ENCODE peak calls at places on chromosome 1, in nine cellular contexts. Y is esophagus muscularis mucosa, V is transverse colon, T is GM12878, E is HCT116, P is GM12892, G is right lobe of liver, W is heart left ventricle, Z is gastrocnemius medialis. M is an unnamed sample.

GRCh38 chr1:31376374-31377134 is 3.7 kb upstream of the FABP3 start:
- DNase-seq in Y (no peak), V (no peak), T (no peak), E (no peak), P (no peak), G (no peak), W (no peak), Z (peak; percentile 10), M (peak; percentile 37)

GRCh38 chr1:198359024-198359653 is 181.3 kb downstream of the ATP6V1G3 start:
- DNase-seq in Y (no peak), V (no peak), T (no peak), E (peak; percentile 27), P (no peak), G (no peak), W (no peak), Z (no peak), M (peak; percentile 37)

GRCh38 chr1:170704256-170704655 is 40.3 kb downstream of the PRRX1 start:
- DNase-seq in Y (no peak), V (no peak), T (no peak), E (no peak), P (no peak), G (no peak), W (no peak), Z (no peak), M (no peak)

GRCh38 chr1:99180915-99181314 is 83.4 kb upstream of the PLPPR4 start:
- DNase-seq in Y (no peak), V (no peak), T (no peak), E (no peak), P (no peak), G (no peak), W (no peak), Z (no peak), M (no peak)

GRCh38 chr1:202671388-202671787 is 38.9 kb downstream of the SYT2 start:
- DNase-seq in Y (no peak), V (peak; percentile 39), T (no peak), E (no peak), P (no peak), G (peak; percentile 53), W (no peak), Z (no peak), M (no peak)

GRCh38 chr1:86998280-86998679 is 83.8 kb downstream of the HS2ST1 start:
- DNase-seq in Y (no peak), V (no peak), T (no peak), E (no peak), P (no peak), G (no peak), W (no peak), Z (no peak), M (no peak)

GRCh38 chr1:9822490-9822889 is 1.3 kb downstream of the CLSTN1 start:
- DNase-seq in Y (no peak), V (no peak), T (no peak), E (no peak), P (no peak), G (no peak), W (no peak), Z (no peak), M (no peak)

GRCh38 chr1:172399369-172400072 is 21.0 kb upstream of the C1orf105 start:
- DNase-seq in Y (no peak), V (peak; percentile 37), T (no peak), E (peak; percentile 58), P (no peak), G (no peak), W (peak; percentile 44), Z (peak; percentile 61), M (peak; percentile 10)

GRCh38 chr1:218886472-218886871 is 287.2 kb upstream of the LYPLAL1 start:
- DNase-seq in Y (no peak), V (no peak), T (no peak), E (no peak), P (no peak), G (no peak), W (peak; percentile 22), Z (no peak), M (no peak)

GRCh38 chr1:94416901-94417701 is 1.1 kb upstream of the ABCD3 start:
- DNase-seq in Y (no peak), V (peak; percentile 23), T (no peak), E (no peak), P (no peak), G (peak; percentile 69), W (peak; percentile 36), Z (peak; percentile 19), M (peak; percentile 49)

GRCh38 chr1:94422115-94422820 is 4.1 kb downstream of the ABCD3 start:
- DNase-seq in Y (no peak), V (no peak), T (no peak), E (no peak), P (no peak), G (no peak), W (no peak), Z (no peak), M (no peak)

GRCh38 chr1:94418664-94419655 is 771 bp downstream of the ABCD3 start:
- DNase-seq in Y (no peak), V (peak; percentile 50), T (no peak), E (no peak), P (peak; percentile 40), G (peak; percentile 89), W (peak; percentile 55), Z (peak; percentile 50), M (peak; percentile 72)

GRCh38 chr1:94417702-94417961 is 557 bp upstream of the ABCD3 start:
- DNase-seq in Y (no peak), V (no peak), T (no peak), E (no peak), P (no peak), G (no peak), W (no peak), Z (no peak), M (no peak)

GRCh38 chr1:94417962-94418663 is at the start of gene ABCD3:
- DNase-seq in Y (peak; percentile 98), V (peak; percentile 97), T (peak; percentile 80), E (peak; percentile 83), P (peak; percentile 76), G (peak; percentile 98), W (peak; percentile 98), Z (peak; percentile 97), M (peak; percentile 98)
- TF ChIP-seq POLR2A in Y (peak; percentile 22), V (peak; percentile 87), T (peak; percentile 94), E (peak; percentile 63), P (peak; percentile 80), G (peak; percentile 98), W (no peak), Z (peak; percentile 91), M (peak; percentile 82)

GRCh38 chr1:206116191-206116872 is 856 bp downstream of the AVPR1B start:
- DNase-seq in Y (no peak), V (no peak), T (no peak), E (no peak), P (no peak), G (no peak), W (no peak), Z (no peak), M (no peak)
- TF ChIP-seq POLR2A in Y (no peak), V (no peak), T (no peak), E (no peak), P (no peak), G (no peak), W (no peak), Z (no peak), M (no peak)

DNA sequence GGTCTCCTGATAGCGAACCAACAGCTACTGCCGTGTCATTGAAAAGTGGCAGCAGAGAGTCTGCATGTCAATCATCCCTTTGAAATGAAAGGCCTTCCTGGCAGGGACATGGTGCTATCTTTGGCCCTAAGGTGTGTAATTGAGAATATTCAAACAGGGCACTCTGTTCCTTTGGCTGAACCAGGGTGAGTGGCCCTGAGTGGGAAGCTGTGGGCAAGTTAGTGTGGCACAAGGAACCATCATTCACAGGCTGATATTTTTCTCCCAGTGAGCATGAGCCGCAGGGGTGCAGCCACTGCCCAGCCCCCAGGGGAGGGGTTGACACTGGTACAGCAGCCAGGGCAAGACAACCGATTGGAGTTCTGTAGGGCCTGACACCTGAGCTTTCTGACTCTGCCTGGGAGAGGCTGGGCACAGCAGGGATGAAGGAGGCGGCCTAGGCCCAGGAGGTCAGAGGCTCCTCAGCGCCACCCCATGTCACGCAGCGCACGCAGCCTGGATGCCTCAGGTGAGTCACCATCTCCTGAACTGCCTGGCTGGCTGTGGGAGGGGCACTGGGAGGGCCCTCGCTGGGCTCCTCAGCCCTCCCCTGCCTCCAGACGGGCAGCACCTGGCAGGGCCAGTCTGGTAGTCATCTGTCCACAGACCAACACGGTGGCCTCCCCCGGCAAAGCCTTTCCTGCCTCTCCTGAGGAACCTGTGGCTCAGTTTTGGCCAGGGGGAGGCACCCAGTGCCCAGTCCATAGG is 13.2 kb downstream of the QSOX1 start:
- DNase-seq in Y (no peak), V (peak; percentile 92), T (no peak), E (peak; percentile 80), P (no peak), G (no peak), W (no peak), Z (peak; percentile 96), M (no peak)
- TF ChIP-seq POLR2A in Y (no peak), V (peak; percentile 61), T (no peak), E (no peak), P (no peak), G (no peak), W (no peak), Z (peak; percentile 59), M (no peak)

GRCh38 chr1:228065543-228066347 is 16.8 kb upstream of the ARF1 start:
- DNase-seq in Y (no peak), V (no peak), T (no peak), E (no peak), P (no peak), G (peak; percentile 34), W (no peak), Z (no peak), M (no peak)

GRCh38 chr1:228068359-228068758 is 14.1 kb upstream of the ARF1 start:
- DNase-seq in Y (no peak), V (no peak), T (no peak), E (no peak), P (no peak), G (no peak), W (no peak), Z (no peak), M (no peak)

GRCh38 chr1:228066416-228066815 is 16.1 kb upstream of the ARF1 start:
- DNase-seq in Y (no peak), V (no peak), T (no peak), E (no peak), P (no peak), G (no peak), W (no peak), Z (no peak), M (no peak)

GRCh38 chr1:228064741-228065542 is 17.6 kb upstream of the ARF1 start:
- DNase-seq in Y (no peak), V (no peak), T (no peak), E (no peak), P (no peak), G (no peak), W (no peak), Z (no peak), M (no peak)

DNA sequence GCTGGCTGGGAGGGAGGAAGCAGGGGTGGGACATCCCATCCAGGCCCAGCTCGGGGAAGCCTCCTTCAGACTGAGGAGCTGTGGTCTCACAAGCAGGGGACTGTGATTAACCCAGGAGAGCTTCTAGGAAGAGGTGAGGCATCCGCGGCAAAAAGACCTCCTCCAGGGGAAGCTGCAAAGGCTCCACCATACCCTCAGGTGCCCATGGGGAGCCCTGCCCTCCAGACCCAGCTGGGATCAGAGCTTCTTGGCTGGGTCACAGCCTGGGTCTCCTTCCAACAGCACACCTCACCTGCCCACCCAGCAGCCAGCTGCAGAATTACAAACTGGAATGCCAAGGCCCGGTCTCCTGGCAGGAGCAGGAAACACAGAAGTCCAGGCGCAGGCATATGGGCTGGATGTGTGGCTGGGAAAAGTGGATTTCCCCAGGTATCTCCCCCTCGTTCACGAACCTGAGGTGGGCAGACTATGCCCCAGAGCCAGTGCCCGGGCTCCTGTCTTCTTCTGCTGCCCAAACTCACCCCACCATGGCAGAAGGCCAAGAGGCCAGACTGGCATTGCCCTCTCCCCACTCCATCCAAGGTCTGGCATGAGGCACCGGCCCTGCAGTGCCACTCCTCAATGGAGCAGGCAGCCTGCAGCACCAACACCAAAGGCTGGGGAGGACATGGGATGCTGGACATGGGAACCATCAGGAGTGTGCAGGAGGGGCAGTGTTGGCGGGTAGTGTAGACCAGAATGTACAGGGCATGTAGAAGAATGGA is 15.4 kb upstream of the ARF1 start:
- DNase-seq in Y (no peak), V (no peak), T (no peak), E (no peak), P (no peak), G (no peak), W (no peak), Z (no peak), M (no peak)
- TF ChIP-seq POLR2A in Y (no peak), V (no peak), T (no peak), E (no peak), P (no peak), G (no peak), W (no peak), Z (no peak), M (no peak)

M was measured in erythroblast.